ENCODE peak calls at places on chromosomes 11 and 22, in eight cellular contexts. One of them, this sample, is unnamed.

GRCh38 chr11:7851391-7851790 is 54.6 kb upstream of the OR5P2 start:
- DNase-seq in GM23338: peak; percentile 57
- DNase-seq in endothelial cell of umbilical vein: no peak
- DNase-seq in HCT116: peak; percentile 8
- DNase-seq in HepG2: peak; percentile 2
- DNase-seq in H1: no peak
- DNase-seq in GM12878: no peak
- DNase-seq in K562: no peak
- DNase-seq in this sample: no peak

GRCh38 chr11:44572431-44572830 is 7.0 kb downstream of the CD82 start:
- DNase-seq in endothelial cell of umbilical vein: no peak
- DNase-seq in GM23338: no peak
- DNase-seq in GM12878: no peak
- DNase-seq in HepG2: no peak
- DNase-seq in H1: no peak
- DNase-seq in HCT116: no peak
- DNase-seq in K562: no peak
- DNase-seq in this sample: no peak

GRCh38 chr11:64226507-64227051 is 505 bp downstream of the NUDT22 start:
- DNase-seq in HCT116: no peak
- DNase-seq in GM23338: peak; percentile 64
- DNase-seq in GM12878: no peak
- DNase-seq in H1: no peak
- DNase-seq in endothelial cell of umbilical vein: no peak
- DNase-seq in K562: peak; percentile 63
- DNase-seq in HepG2: peak; percentile 50
- DNase-seq in this sample: no peak

GRCh38 chr11:45106006-45106405 is 40.4 kb upstream of the PRDM11 start:
- DNase-seq in K562: no peak
- DNase-seq in HCT116: no peak
- DNase-seq in HepG2: no peak
- DNase-seq in GM23338: no peak
- DNase-seq in H1: no peak
- DNase-seq in GM12878: no peak
- DNase-seq in endothelial cell of umbilical vein: no peak
- DNase-seq in this sample: no peak

GRCh38 chr11:27201454-27202302 is 161.1 kb downstream of the BBOX1 start:
- DNase-seq in H1: no peak
- DNase-seq in GM12878: no peak
- DNase-seq in HCT116: no peak
- DNase-seq in K562: peak; percentile 71
- DNase-seq in endothelial cell of umbilical vein: no peak
- DNase-seq in GM23338: peak; percentile 32
- DNase-seq in HepG2: peak; percentile 96
- DNase-seq in this sample: peak; percentile 87

GRCh38 chr11:66219846-66220565 is 48.4 kb upstream of the RAB1B start:
- DNase-seq in HCT116: no peak
- DNase-seq in K562: no peak
- DNase-seq in endothelial cell of umbilical vein: no peak
- DNase-seq in HepG2: no peak
- DNase-seq in H1: no peak
- DNase-seq in GM12878: no peak
- DNase-seq in GM23338: no peak
- DNase-seq in this sample: no peak

GRCh38 chr22:45208993-45209838 is 31.5 kb downstream of the KIAA0930 start:
- DNase-seq in HepG2: no peak
- DNase-seq in GM23338: peak; percentile 75
- DNase-seq in endothelial cell of umbilical vein: peak; percentile 23
- DNase-seq in HCT116: no peak
- DNase-seq in K562: peak; percentile 78
- DNase-seq in GM12878: no peak
- DNase-seq in H1: peak; percentile 97
- DNase-seq in this sample: no peak

GRCh38 chr11:72764503-72764902 is 12.3 kb upstream of the ARAP1 start:
- DNase-seq in H1: peak; percentile 82
- DNase-seq in HCT116: no peak
- DNase-seq in HepG2: no peak
- DNase-seq in endothelial cell of umbilical vein: no peak
- DNase-seq in GM12878: no peak
- DNase-seq in GM23338: peak; percentile 96
- DNase-seq in K562: no peak
- DNase-seq in this sample: no peak

GRCh38 chr11:117877120-117877784 is 794 bp upstream of the FXYD6 start:
- DNase-seq in GM23338: peak; percentile 50
- DNase-seq in HCT116: no peak
- DNase-seq in endothelial cell of umbilical vein: no peak
- DNase-seq in GM12878: no peak
- DNase-seq in H1: no peak
- DNase-seq in K562: no peak
- DNase-seq in HepG2: no peak
- DNase-seq in this sample: no peak

GRCh38 chr11:91136631-91137030 is 913.8 kb upstream of the CHORDC1 start:
- DNase-seq in endothelial cell of umbilical vein: no peak
- DNase-seq in H1: no peak
- DNase-seq in K562: no peak
- DNase-seq in GM23338: no peak
- DNase-seq in GM12878: no peak
- DNase-seq in HepG2: no peak
- DNase-seq in HCT116: no peak
- DNase-seq in this sample: no peak

GRCh38 chr11:106271126-106271525 is 193.7 kb downstream of the AASDHPPT start:
- DNase-seq in endothelial cell of umbilical vein: no peak
- DNase-seq in K562: no peak
- DNase-seq in HepG2: no peak
- DNase-seq in H1: no peak
- DNase-seq in GM12878: no peak
- DNase-seq in GM23338: no peak
- DNase-seq in HCT116: no peak
- DNase-seq in this sample: no peak

GRCh38 chr22:35343664-35344550 is 37.0 kb upstream of the HMOX1 start:
- DNase-seq in K562: no peak
- DNase-seq in HepG2: no peak
- DNase-seq in endothelial cell of umbilical vein: no peak
- DNase-seq in GM12878: no peak
- DNase-seq in HCT116: no peak
- DNase-seq in GM23338: no peak
- DNase-seq in H1: no peak
- DNase-seq in this sample: no peak

GRCh38 chr22:25567305-25567704 is 2.8 kb downstream of the GRK3 start:
- DNase-seq in H1: no peak
- DNase-seq in endothelial cell of umbilical vein: no peak
- DNase-seq in K562: no peak
- DNase-seq in GM23338: no peak
- DNase-seq in HCT116: no peak
- DNase-seq in HepG2: no peak
- DNase-seq in GM12878: no peak
- DNase-seq in this sample: no peak

GRCh38 chr22:37559901-37560681 is at the start of gene CDC42EP1:
- DNase-seq in GM12878: no peak
- DNase-seq in endothelial cell of umbilical vein: peak; percentile 55
- DNase-seq in K562: peak; percentile 86
- DNase-seq in HCT116: no peak
- DNase-seq in H1: peak; percentile 78
- DNase-seq in GM23338: peak; percentile 72
- DNase-seq in HepG2: no peak
- DNase-seq in this sample: no peak

GRCh38 chr22:26174280-26174679 is 5.0 kb downstream of the SEZ6L start:
- DNase-seq in H1: peak; percentile 55
- DNase-seq in HepG2: peak; percentile 23
- DNase-seq in HCT116: no peak
- DNase-seq in K562: no peak
- DNase-seq in endothelial cell of umbilical vein: no peak
- DNase-seq in GM23338: peak; percentile 90
- DNase-seq in GM12878: no peak
- DNase-seq in this sample: no peak

GRCh38 chr22:46696614-46697013 is 41.4 kb downstream of the CERK start:
- DNase-seq in HepG2: no peak
- DNase-seq in K562: no peak
- DNase-seq in endothelial cell of umbilical vein: no peak
- DNase-seq in GM23338: no peak
- DNase-seq in H1: no peak
- DNase-seq in GM12878: no peak
- DNase-seq in HCT116: no peak
- DNase-seq in this sample: no peak
- H3K36me3 ChIP-seq in HepG2: peaks cover 20% of the 10 kb centered on the region
- H3K36me3 ChIP-seq in K562: peaks cover 27% of the 10 kb centered on the region
- H3K36me3 ChIP-seq in endothelial cell of umbilical vein: peaks cover 50% of the 10 kb centered on the region
- H3K36me3 ChIP-seq in GM23338: peaks cover 3% of the 10 kb centered on the region
- H3K36me3 ChIP-seq in H1: peaks cover 56% of the 10 kb centered on the region
- H3K36me3 ChIP-seq in GM12878: peaks cover 30% of the 10 kb centered on the region
- H3K36me3 ChIP-seq in HCT116: peaks cover 6% of the 10 kb centered on the region
- H3K36me3 ChIP-seq in this sample: peaks cover 59% of the 10 kb centered on the region

GRCh38 chr22:44091751-44092150 is 67.6 kb downstream of the PARVB start:
- DNase-seq in GM23338: no peak
- DNase-seq in H1: no peak
- DNase-seq in HCT116: no peak
- DNase-seq in GM12878: no peak
- DNase-seq in HepG2: no peak
- DNase-seq in K562: no peak
- DNase-seq in endothelial cell of umbilical vein: no peak
- DNase-seq in this sample: no peak

GRCh38 chr22:44091021-44091721 is 67.1 kb downstream of the PARVB start:
- DNase-seq in GM12878: no peak
- DNase-seq in endothelial cell of umbilical vein: no peak
- DNase-seq in H1: no peak
- DNase-seq in HepG2: peak; percentile 10
- DNase-seq in K562: peak; percentile 20
- DNase-seq in GM23338: peak; percentile 54
- DNase-seq in HCT116: peak; percentile 6
- DNase-seq in this sample: no peak

GRCh38 chr22:44088976-44089570 is 65.0 kb downstream of the PARVB start:
- DNase-seq in K562: no peak
- DNase-seq in HCT116: no peak
- DNase-seq in endothelial cell of umbilical vein: no peak
- DNase-seq in HepG2: no peak
- DNase-seq in GM12878: no peak
- DNase-seq in H1: no peak
- DNase-seq in GM23338: no peak
- DNase-seq in this sample: no peak

GRCh38 chr22:44089717-44090570 is 65.8 kb downstream of the PARVB start:
- DNase-seq in HepG2: no peak
- DNase-seq in endothelial cell of umbilical vein: no peak
- DNase-seq in HCT116: no peak
- DNase-seq in H1: no peak
- DNase-seq in K562: no peak
- DNase-seq in GM23338: no peak
- DNase-seq in GM12878: no peak
- DNase-seq in this sample: no peak

GRCh38 chr22:44090571-44090905 is 66.4 kb downstream of the PARVB start:
- DNase-seq in GM23338: no peak
- DNase-seq in GM12878: no peak
- DNase-seq in K562: no peak
- DNase-seq in endothelial cell of umbilical vein: no peak
- DNase-seq in HCT116: no peak
- DNase-seq in H1: no peak
- DNase-seq in HepG2: no peak
- DNase-seq in this sample: no peak
- TF ChIP-seq EZH2 in GM23338: no peak
- TF ChIP-seq EZH2 in GM12878: no peak
- TF ChIP-seq EZH2 in K562: no peak
- TF ChIP-seq EZH2 in endothelial cell of umbilical vein: no peak
- TF ChIP-seq EZH2 in HCT116: no peak
- TF ChIP-seq EZH2 in H1: no peak
- TF ChIP-seq EZH2 in HepG2: no peak
- TF ChIP-seq EZH2 in this sample: no peak

GRCh38 chr11:120867531-120867930 is 156.4 kb upstream of the TBCEL start:
- DNase-seq in K562: no peak
- DNase-seq in endothelial cell of umbilical vein: no peak
- DNase-seq in HepG2: no peak
- DNase-seq in GM23338: peak; percentile 49
- DNase-seq in H1: no peak
- DNase-seq in GM12878: no peak
- DNase-seq in HCT116: no peak
- DNase-seq in this sample: no peak

GRCh38 chr11:120867024-120867423 is 156.9 kb upstream of the TBCEL start:
- DNase-seq in K562: no peak
- DNase-seq in H1: no peak
- DNase-seq in GM23338: no peak
- DNase-seq in endothelial cell of umbilical vein: no peak
- DNase-seq in HepG2: no peak
- DNase-seq in HCT116: no peak
- DNase-seq in GM12878: no peak
- DNase-seq in this sample: no peak

GRCh38 chr11:120869097-120869496 is 154.8 kb upstream of the TBCEL start:
- DNase-seq in K562: no peak
- DNase-seq in GM12878: no peak
- DNase-seq in H1: no peak
- DNase-seq in HepG2: no peak
- DNase-seq in HCT116: no peak
- DNase-seq in GM23338: no peak
- DNase-seq in endothelial cell of umbilical vein: no peak
- DNase-seq in this sample: no peak

GRCh38 chr11:120869516-120870011 is 154.3 kb upstream of the TBCEL start:
- DNase-seq in GM12878: peak; percentile 40
- DNase-seq in HCT116: no peak
- DNase-seq in K562: no peak
- DNase-seq in H1: no peak
- DNase-seq in endothelial cell of umbilical vein: no peak
- DNase-seq in GM23338: no peak
- DNase-seq in HepG2: no peak
- DNase-seq in this sample: no peak

DNA sequence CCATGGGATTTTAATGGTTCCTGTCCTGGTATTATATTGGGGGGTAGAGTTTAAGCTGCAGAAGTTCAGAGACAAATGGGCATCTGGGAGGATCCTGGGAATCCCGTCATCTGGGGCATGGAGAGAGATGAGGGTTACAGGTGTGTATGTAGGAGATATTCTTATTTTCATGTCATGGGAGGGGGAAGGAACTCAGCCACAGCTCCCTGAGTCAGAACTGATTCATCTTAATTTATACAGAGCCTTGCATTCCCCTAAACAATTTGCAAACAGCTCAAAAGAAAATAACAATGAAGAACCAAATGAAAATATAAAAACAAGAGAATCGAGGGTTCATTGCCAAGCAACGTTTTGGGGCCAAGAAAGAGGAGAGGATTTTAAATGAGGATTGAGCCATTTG is 155.9 kb upstream of the TBCEL start:
- DNase-seq in HepG2: no peak
- DNase-seq in K562: no peak
- DNase-seq in H1: no peak
- DNase-seq in endothelial cell of umbilical vein: no peak
- DNase-seq in HCT116: no peak
- DNase-seq in GM12878: no peak
- DNase-seq in GM23338: no peak
- DNase-seq in this sample: no peak
- TF ChIP-seq POLR2AphosphoS5 in HepG2: no peak
- TF ChIP-seq POLR2AphosphoS5 in K562: no peak
- TF ChIP-seq POLR2AphosphoS5 in H1: no peak
- TF ChIP-seq POLR2AphosphoS5 in endothelial cell of umbilical vein: no peak
- TF ChIP-seq POLR2AphosphoS5 in HCT116: no peak
- TF ChIP-seq POLR2AphosphoS5 in GM12878: no peak
- TF ChIP-seq POLR2AphosphoS5 in GM23338: no peak
- TF ChIP-seq POLR2AphosphoS5 in this sample: no peak

DNA sequence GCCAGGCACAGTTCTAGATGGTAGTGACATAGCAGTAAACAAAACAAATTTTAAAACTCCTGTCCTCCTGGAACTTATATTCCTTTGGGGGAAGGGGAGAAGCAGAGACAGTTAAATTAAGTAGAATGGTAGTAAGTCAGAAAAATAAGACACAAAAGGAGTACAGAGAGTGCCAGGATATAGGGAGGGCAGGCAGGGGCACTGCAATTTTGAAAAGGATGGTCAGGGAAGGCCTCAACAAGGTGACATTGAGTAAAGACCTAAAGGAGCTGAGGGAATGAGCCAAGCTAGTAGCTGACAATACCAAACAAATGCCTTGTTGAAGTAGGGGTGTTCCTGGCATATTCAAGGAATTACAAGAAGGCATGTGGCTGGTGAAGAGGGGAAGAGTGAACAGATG is 10.2 kb downstream of the NUP160 start:
- DNase-seq in HCT116: no peak
- DNase-seq in HepG2: no peak
- DNase-seq in endothelial cell of umbilical vein: no peak
- DNase-seq in GM12878: no peak
- DNase-seq in GM23338: no peak
- DNase-seq in K562: no peak
- DNase-seq in H1: no peak
- DNase-seq in this sample: no peak
- H3K36me3 ChIP-seq in HCT116: peaks cover 78% of the 10 kb centered on the region
- H3K36me3 ChIP-seq in HepG2: peaks cover 27% of the 10 kb centered on the region
- H3K36me3 ChIP-seq in endothelial cell of umbilical vein: peaks cover 17% of the 10 kb centered on the region
- H3K36me3 ChIP-seq in GM12878: peaks cover 14% of the 10 kb centered on the region
- H3K36me3 ChIP-seq in GM23338: peaks cover 89% of the 10 kb centered on the region
- H3K36me3 ChIP-seq in K562: peaks cover 94% of the 10 kb centered on the region
- H3K36me3 ChIP-seq in H1: peaks cover 92% of the 10 kb centered on the region
- H3K36me3 ChIP-seq in this sample: peaks cover 95% of the 10 kb centered on the region